ENCODE peak calls at places on chromosomes 4 and X, in ten cellular contexts. D is WTC11; L is HFF-Myc; F is A549; X is endothelial cell; B is fibroblast of mammary gland; U is CD4-positive, alpha-beta T cell; R is upper lobe of right lung; A is activated B cell treated with CpG ODN at 0.5 μM for 24 hours; V is CD8-positive, alpha-beta T cell. Q is an unnamed sample.

GRCh38 chr4:2361366-2362285 is 56.8 kb downstream of the ZFYVE28 start:
- DNase-seq in D (no peak), L (no peak), F (no peak), X (no peak), B (no peak), U (no peak), R (peak; percentile 57), A (no peak), V (no peak), Q (no peak)

GRCh38 chr4:158667651-158668198 is 4.0 kb downstream of the C4orf46 start:
- DNase-seq in D (peak; percentile 33), L (peak; percentile 3), F (peak; percentile 43), X (peak; percentile 56), B (peak; percentile 12), U (no peak), R (no peak), A (no peak), V (no peak), Q (no peak)

GRCh38 chr4:93368968-93369367 is 459.6 kb upstream of the ATOH1 start:
- DNase-seq in D (no peak), L (no peak), F (no peak), X (no peak), B (no peak), U (no peak), R (no peak), A (no peak), V (no peak), Q (no peak)

GRCh38 chrX:37666516-37666915 is 19.1 kb upstream of the XK start:
- DNase-seq in D (no peak), L (no peak), F (no peak), X (no peak), B (peak; percentile 4), U (no peak), R (no peak), A (no peak), V (no peak), Q (no peak)

GRCh38 chr4:141416219-141416618 is 195.5 kb downstream of the ZNF330 start:
- DNase-seq in D (no peak), L (no peak), F (no peak), X (no peak), B (peak; percentile 62), U (no peak), R (no peak), A (no peak), V (no peak), Q (no peak)

GRCh38 chr4:21596521-21596920 is 352.1 kb downstream of the KCNIP4 start:
- DNase-seq in D (no peak), L (no peak), F (no peak), X (no peak), B (no peak), U (no peak), R (no peak), A (no peak), V (no peak), Q (no peak)

GRCh38 chr4:15870921-15871664 is 67.4 kb downstream of the FGFBP1 start:
- DNase-seq in D (no peak), L (no peak), F (no peak), X (no peak), B (no peak), U (no peak), R (no peak), A (no peak), V (no peak), Q (no peak)

GRCh38 chr4:152398060-152398459 is 137.8 kb downstream of the FBXW7 start:
- DNase-seq in D (no peak), L (no peak), F (no peak), X (no peak), B (peak; percentile 31), U (no peak), R (no peak), A (no peak), V (no peak), Q (no peak)

GRCh38 chr4:24640433-24640832 is 56.1 kb upstream of the DHX15 start:
- DNase-seq in D (no peak), L (no peak), F (no peak), X (no peak), B (no peak), U (no peak), R (no peak), A (no peak), V (no peak), Q (no peak)

GRCh38 chr4:27006646-27007045 is 146.0 kb downstream of the STIM2 start:
- DNase-seq in D (no peak), L (no peak), F (no peak), X (no peak), B (no peak), U (no peak), R (no peak), A (no peak), V (no peak), Q (no peak)

GRCh38 chrX:8413279-8413678 is 51.4 kb upstream of the VCX3B start:
- DNase-seq in D (no peak), L (no peak), F (no peak), X (no peak), B (no peak), U (no peak), R (no peak), A (no peak), V (no peak), Q (no peak)

GRCh38 chr4:94650690-94651089 is 107.1 kb upstream of the BMPR1B start:
- DNase-seq in D (no peak), L (no peak), F (peak; percentile 22), X (no peak), B (peak; percentile 31), U (no peak), R (no peak), A (no peak), V (no peak), Q (no peak)

GRCh38 chr4:11632488-11632887 is 203.8 kb upstream of the HS3ST1 start:
- DNase-seq in D (no peak), L (no peak), F (no peak), X (no peak), B (peak; percentile 19), U (no peak), R (no peak), A (no peak), V (no peak), Q (no peak)

GRCh38 chrX:119692241-119693031 is 532 bp downstream of the SEPTIN6 start:
- DNase-seq in D (peak; percentile 41), L (no peak), F (peak; percentile 47), X (peak; percentile 11), B (peak; percentile 64), U (peak; percentile 75), R (peak; percentile 68), A (no peak), V (peak; percentile 72), Q (peak; percentile 17)

GRCh38 chrX:96183843-96184242 is 500.8 kb upstream of the DIAPH2 start:
- DNase-seq in D (no peak), L (no peak), F (no peak), X (no peak), B (peak; percentile 16), U (no peak), R (no peak), A (no peak), V (no peak), Q (no peak)

GRCh38 chr4:122744229-122744628 is 11.7 kb downstream of the BBS12 start:
- DNase-seq in D (no peak), L (no peak), F (no peak), X (no peak), B (peak; percentile 78), U (no peak), R (no peak), A (no peak), V (no peak), Q (no peak)

GRCh38 chrX:13401724-13402123 is 81.9 kb upstream of the ATXN3L start:
- DNase-seq in D (no peak), L (no peak), F (no peak), X (no peak), B (no peak), U (no peak), R (no peak), A (no peak), V (no peak), Q (no peak)

GRCh38 chr4:176894498-176894897 is 101.8 kb upstream of the VEGFC start:
- DNase-seq in D (no peak), L (no peak), F (no peak), X (no peak), B (no peak), U (no peak), R (no peak), A (no peak), V (no peak), Q (no peak)

GRCh38 chrX:7132335-7133035 is 15.0 kb upstream of the STS start:
- DNase-seq in D (peak; percentile 52), L (no peak), F (peak; percentile 38), X (peak; percentile 33), B (peak; percentile 82), U (peak; percentile 20), R (peak; percentile 67), A (no peak), V (peak; percentile 39), Q (peak; percentile 17)

GRCh38 chr4:113278324-113278934 is 229.0 kb downstream of the ANK2 start:
- DNase-seq in D (peak; percentile 79), L (peak; percentile 60), F (peak; percentile 50), X (peak; percentile 79), B (peak; percentile 83), U (no peak), R (no peak), A (no peak), V (peak; percentile 44), Q (peak; percentile 66)
- TF ChIP-seq CTCF in D (peak; percentile 78), L (peak; percentile 90), F (peak; percentile 50), X (peak; percentile 78), B (peak; percentile 97), U (peak; percentile 18), R (peak; percentile 80), A (no peak), V (peak; percentile 31), Q (peak; percentile 88)

DNA sequence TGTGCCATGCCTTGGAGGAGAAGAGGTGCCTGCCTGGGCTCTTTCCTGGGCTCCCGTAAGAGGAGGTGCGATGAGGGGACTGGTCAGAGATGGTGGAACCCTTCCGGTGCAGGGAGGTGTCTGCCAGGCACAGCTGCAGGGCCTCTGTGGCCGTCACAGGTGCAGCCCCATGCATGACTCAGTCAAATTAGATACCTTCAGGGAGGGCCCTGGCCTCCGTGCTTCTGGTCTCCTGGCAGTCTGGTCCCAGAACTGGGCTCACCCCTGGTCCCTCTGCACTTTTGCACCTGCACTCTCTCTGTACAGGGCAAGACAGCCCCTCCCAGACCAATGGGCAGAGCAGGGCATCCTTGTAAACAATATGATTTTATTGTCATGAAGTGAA is 49.9 kb upstream of the LRPAP1 start:
- DNase-seq in D (no peak), L (no peak), F (no peak), X (no peak), B (no peak), U (no peak), R (no peak), A (no peak), V (no peak), Q (no peak)
- TF ChIP-seq CTCF in D (no peak), L (no peak), F (no peak), X (no peak), B (no peak), U (no peak), R (no peak), A (no peak), V (no peak), Q (no peak)

GRCh38 chr4:8291701-8292387 is 22.3 kb downstream of the HTRA3 start:
- DNase-seq in D (no peak), L (no peak), F (no peak), X (no peak), B (no peak), U (no peak), R (peak; percentile 22), A (no peak), V (no peak), Q (no peak)
- TF ChIP-seq CTCF in D (no peak), L (no peak), F (no peak), X (no peak), B (no peak), U (no peak), R (no peak), A (no peak), V (no peak), Q (no peak)

GRCh38 chr4:189090174-189090814 is 850.4 kb upstream of the FRG1 start:
- DNase-seq in D (peak; percentile 46), L (no peak), F (peak; percentile 13), X (peak; percentile 27), B (peak; percentile 28), U (no peak), R (no peak), A (no peak), V (no peak), Q (no peak)
- TF ChIP-seq CTCF in D (peak; percentile 29), L (peak; percentile 70), F (peak; percentile 34), X (peak; percentile 27), B (peak; percentile 61), U (no peak), R (peak; percentile 29), A (no peak), V (no peak), Q (peak; percentile 76)